ENCODE peak calls at places on chromosomes 1 and 21, in seven cellular contexts. One of them, this sample, is unnamed.
A peak's percentile ranks its signal among the peaks of the same experiment; 100 is the strongest.

GRCh38 chr1:221712776-221713431 is 29.0 kb downstream of the DUSP10 start:
- DNase-seq in KG1: peak; percentile 83
- DNase-seq in type B pancreatic cell: no peak
- DNase-seq in endothelial cell: no peak
- DNase-seq in AG20443: no peak
- DNase-seq in Daoy: no peak
- DNase-seq in NCI-H69: peak; percentile 39
- DNase-seq in this sample: no peak

GRCh38 chr1:28507247-28507645 is 1.4 kb downstream of the RCC1 start:
- DNase-seq in KG1: no peak
- DNase-seq in type B pancreatic cell: no peak
- DNase-seq in endothelial cell: no peak
- DNase-seq in AG20443: no peak
- DNase-seq in Daoy: peak; percentile 25
- DNase-seq in NCI-H69: peak; percentile 4
- DNase-seq in this sample: no peak

GRCh38 chr1:6059866-6060265 is 14.2 kb downstream of the KCNAB2 start:
- DNase-seq in KG1: no peak
- DNase-seq in type B pancreatic cell: no peak
- DNase-seq in endothelial cell: no peak
- DNase-seq in AG20443: no peak
- DNase-seq in Daoy: peak; percentile 59
- DNase-seq in NCI-H69: no peak
- DNase-seq in this sample: no peak

GRCh38 chr21:38721055-38721454 is 84.7 kb upstream of the ETS2 start:
- DNase-seq in KG1: no peak
- DNase-seq in type B pancreatic cell: no peak
- DNase-seq in endothelial cell: no peak
- DNase-seq in AG20443: no peak
- DNase-seq in Daoy: no peak
- DNase-seq in NCI-H69: no peak
- DNase-seq in this sample: no peak

GRCh38 chr1:32509939-32510338 is 29.3 kb upstream of the ZBTB8A start:
- DNase-seq in KG1: no peak
- DNase-seq in type B pancreatic cell: no peak
- DNase-seq in endothelial cell: no peak
- DNase-seq in AG20443: no peak
- DNase-seq in Daoy: no peak
- DNase-seq in NCI-H69: no peak
- DNase-seq in this sample: no peak

GRCh38 chr1:186187601-186188000 is 187.5 kb downstream of the TPR start:
- DNase-seq in KG1: no peak
- DNase-seq in type B pancreatic cell: no peak
- DNase-seq in endothelial cell: no peak
- DNase-seq in AG20443: no peak
- DNase-seq in Daoy: no peak
- DNase-seq in NCI-H69: no peak
- DNase-seq in this sample: no peak

GRCh38 chr1:118210723-118211110 is 25.7 kb upstream of the SPAG17 start:
- DNase-seq in KG1: no peak
- DNase-seq in type B pancreatic cell: no peak
- DNase-seq in endothelial cell: no peak
- DNase-seq in AG20443: no peak
- DNase-seq in Daoy: no peak
- DNase-seq in NCI-H69: no peak
- DNase-seq in this sample: no peak

GRCh38 chr1:206826409-206826808 is 39.0 kb upstream of the IL20 start:
- DNase-seq in KG1: no peak
- DNase-seq in type B pancreatic cell: no peak
- DNase-seq in endothelial cell: no peak
- DNase-seq in AG20443: no peak
- DNase-seq in Daoy: peak; percentile 17
- DNase-seq in NCI-H69: peak; percentile 35
- DNase-seq in this sample: no peak

GRCh38 chr1:119007672-119008482 is 19.7 kb upstream of the TBX15 start:
- DNase-seq in KG1: no peak
- DNase-seq in type B pancreatic cell: no peak
- DNase-seq in endothelial cell: no peak
- DNase-seq in AG20443: no peak
- DNase-seq in Daoy: no peak
- DNase-seq in NCI-H69: no peak
- DNase-seq in this sample: no peak

GRCh38 chr1:40708750-40709099 is 17.2 kb downstream of the NFYC start:
- DNase-seq in KG1: no peak
- DNase-seq in type B pancreatic cell: no peak
- DNase-seq in endothelial cell: no peak
- DNase-seq in AG20443: peak; percentile 71
- DNase-seq in Daoy: no peak
- DNase-seq in NCI-H69: peak; percentile 85
- DNase-seq in this sample: no peak

GRCh38 chr1:185861630-185862029 is 127.4 kb downstream of the HMCN1 start:
- DNase-seq in KG1: no peak
- DNase-seq in type B pancreatic cell: no peak
- DNase-seq in endothelial cell: no peak
- DNase-seq in AG20443: no peak
- DNase-seq in Daoy: peak; percentile 25
- DNase-seq in NCI-H69: peak; percentile 47
- DNase-seq in this sample: no peak

GRCh38 chr1:66613187-66613586 is 79.2 kb downstream of the SGIP1 start:
- DNase-seq in KG1: no peak
- DNase-seq in type B pancreatic cell: no peak
- DNase-seq in endothelial cell: no peak
- DNase-seq in AG20443: no peak
- DNase-seq in Daoy: peak; percentile 10
- DNase-seq in NCI-H69: no peak
- DNase-seq in this sample: no peak

GRCh38 chr1:43304287-43304615 is 3.5 kb downstream of the TIE1 start:
- DNase-seq in KG1: no peak
- DNase-seq in type B pancreatic cell: no peak
- DNase-seq in endothelial cell: no peak
- DNase-seq in AG20443: no peak
- DNase-seq in Daoy: no peak
- DNase-seq in NCI-H69: no peak
- DNase-seq in this sample: no peak

GRCh38 chr1:48093696-48094518 is 96.7 kb upstream of the TRABD2B start:
- DNase-seq in KG1: peak; percentile 23
- DNase-seq in type B pancreatic cell: peak; percentile 84
- DNase-seq in endothelial cell: peak; percentile 78
- DNase-seq in AG20443: peak; percentile 55
- DNase-seq in Daoy: peak; percentile 76
- DNase-seq in NCI-H69: peak; percentile 86
- DNase-seq in this sample: no peak